ENCODE peak calls at places on chromosomes 13 and 19, in ten cellular contexts. One of them, this sample, is unnamed.

GRCh38 chr19:55504981-55505380 is 16.7 kb downstream of the SSC5D start:
- DNase-seq in lower lobe of right lung: no peak
- DNase-seq in SHP77: no peak
- DNase-seq in osteoblast: peak; percentile 5
- DNase-seq in activated T-cell treated with anti-CD3 and anti-CD28 coated beads, Interleukin-2, amount 50 U/mL, for 72 hours: no peak
- DNase-seq in epithelial cell of proximal tubule: no peak
- DNase-seq in Peyer's patch: no peak
- DNase-seq in NCI-H460: no peak
- DNase-seq in ascending aorta: no peak
- DNase-seq in activated CD4-positive, alpha-beta T cell treated with anti-CD3 and anti-CD28 coated beads, Interleukin-2, amount 50 U/mL, for 24 hours: no peak
- DNase-seq in this sample: no peak

GRCh38 chr13:94433055-94433947 is 46.2 kb downstream of the DCT start:
- DNase-seq in lower lobe of right lung: no peak
- DNase-seq in SHP77: no peak
- DNase-seq in osteoblast: no peak
- DNase-seq in activated T-cell treated with anti-CD3 and anti-CD28 coated beads, Interleukin-2, amount 50 U/mL, for 72 hours: peak; percentile 61
- DNase-seq in epithelial cell of proximal tubule: no peak
- DNase-seq in Peyer's patch: no peak
- DNase-seq in NCI-H460: no peak
- DNase-seq in ascending aorta: no peak
- DNase-seq in activated CD4-positive, alpha-beta T cell treated with anti-CD3 and anti-CD28 coated beads, Interleukin-2, amount 50 U/mL, for 24 hours: no peak
- DNase-seq in this sample: no peak

GRCh38 chr19:8004723-8005513 is 523 bp downstream of the ELAVL1 start:
- DNase-seq in lower lobe of right lung: no peak
- DNase-seq in SHP77: no peak
- DNase-seq in osteoblast: peak; percentile 88
- DNase-seq in activated T-cell treated with anti-CD3 and anti-CD28 coated beads, Interleukin-2, amount 50 U/mL, for 72 hours: peak; percentile 32
- DNase-seq in epithelial cell of proximal tubule: no peak
- DNase-seq in Peyer's patch: no peak
- DNase-seq in NCI-H460: no peak
- DNase-seq in ascending aorta: no peak
- DNase-seq in activated CD4-positive, alpha-beta T cell treated with anti-CD3 and anti-CD28 coated beads, Interleukin-2, amount 50 U/mL, for 24 hours: no peak
- DNase-seq in this sample: peak; percentile 18

GRCh38 chr19:32581704-32582164 is 744 bp downstream of the PDCD5 start:
- DNase-seq in lower lobe of right lung: peak; percentile 49
- DNase-seq in SHP77: no peak
- DNase-seq in osteoblast: peak; percentile 81
- DNase-seq in activated T-cell treated with anti-CD3 and anti-CD28 coated beads, Interleukin-2, amount 50 U/mL, for 72 hours: no peak
- DNase-seq in epithelial cell of proximal tubule: peak; percentile 48
- DNase-seq in Peyer's patch: no peak
- DNase-seq in NCI-H460: no peak
- DNase-seq in ascending aorta: no peak
- DNase-seq in activated CD4-positive, alpha-beta T cell treated with anti-CD3 and anti-CD28 coated beads, Interleukin-2, amount 50 U/mL, for 24 hours: no peak
- DNase-seq in this sample: peak; percentile 15

GRCh38 chr13:26721251-26721939 is 39.2 kb downstream of the GPR12 start:
- DNase-seq in lower lobe of right lung: no peak
- DNase-seq in SHP77: peak; percentile 27
- DNase-seq in osteoblast: peak; percentile 70
- DNase-seq in activated T-cell treated with anti-CD3 and anti-CD28 coated beads, Interleukin-2, amount 50 U/mL, for 72 hours: peak; percentile 29
- DNase-seq in epithelial cell of proximal tubule: no peak
- DNase-seq in Peyer's patch: no peak
- DNase-seq in NCI-H460: no peak
- DNase-seq in ascending aorta: no peak
- DNase-seq in activated CD4-positive, alpha-beta T cell treated with anti-CD3 and anti-CD28 coated beads, Interleukin-2, amount 50 U/mL, for 24 hours: peak; percentile 1
- DNase-seq in this sample: no peak

GRCh38 chr19:52963229-52963760 is 614 bp upstream of the ZNF816 start:
- DNase-seq in lower lobe of right lung: no peak
- DNase-seq in SHP77: no peak
- DNase-seq in osteoblast: peak; percentile 86
- DNase-seq in activated T-cell treated with anti-CD3 and anti-CD28 coated beads, Interleukin-2, amount 50 U/mL, for 72 hours: peak; percentile 21
- DNase-seq in epithelial cell of proximal tubule: no peak
- DNase-seq in Peyer's patch: no peak
- DNase-seq in NCI-H460: no peak
- DNase-seq in ascending aorta: no peak
- DNase-seq in activated CD4-positive, alpha-beta T cell treated with anti-CD3 and anti-CD28 coated beads, Interleukin-2, amount 50 U/mL, for 24 hours: no peak
- DNase-seq in this sample: no peak

GRCh38 chr19:15934332-15935078 is at the start of gene CYP4F11:
- DNase-seq in lower lobe of right lung: peak; percentile 87
- DNase-seq in SHP77: peak; percentile 96
- DNase-seq in osteoblast: no peak
- DNase-seq in activated T-cell treated with anti-CD3 and anti-CD28 coated beads, Interleukin-2, amount 50 U/mL, for 72 hours: no peak
- DNase-seq in epithelial cell of proximal tubule: peak; percentile 30
- DNase-seq in Peyer's patch: peak; percentile 96
- DNase-seq in NCI-H460: peak; percentile 96
- DNase-seq in ascending aorta: no peak
- DNase-seq in activated CD4-positive, alpha-beta T cell treated with anti-CD3 and anti-CD28 coated beads, Interleukin-2, amount 50 U/mL, for 24 hours: no peak
- DNase-seq in this sample: no peak

GRCh38 chr13:46288570-46289259 is 77.0 kb downstream of the LRRC63 start:
- DNase-seq in lower lobe of right lung: no peak
- DNase-seq in SHP77: peak; percentile 23
- DNase-seq in osteoblast: no peak
- DNase-seq in activated T-cell treated with anti-CD3 and anti-CD28 coated beads, Interleukin-2, amount 50 U/mL, for 72 hours: no peak
- DNase-seq in epithelial cell of proximal tubule: no peak
- DNase-seq in Peyer's patch: no peak
- DNase-seq in NCI-H460: peak; percentile 63
- DNase-seq in ascending aorta: no peak
- DNase-seq in activated CD4-positive, alpha-beta T cell treated with anti-CD3 and anti-CD28 coated beads, Interleukin-2, amount 50 U/mL, for 24 hours: no peak
- DNase-seq in this sample: peak; percentile 55

GRCh38 chr19:49355890-49356289 is 6.3 kb downstream of the TEAD2 start:
- DNase-seq in lower lobe of right lung: peak; percentile 61
- DNase-seq in SHP77: no peak
- DNase-seq in osteoblast: no peak
- DNase-seq in activated T-cell treated with anti-CD3 and anti-CD28 coated beads, Interleukin-2, amount 50 U/mL, for 72 hours: no peak
- DNase-seq in epithelial cell of proximal tubule: no peak
- DNase-seq in Peyer's patch: no peak
- DNase-seq in NCI-H460: no peak
- DNase-seq in ascending aorta: no peak
- DNase-seq in activated CD4-positive, alpha-beta T cell treated with anti-CD3 and anti-CD28 coated beads, Interleukin-2, amount 50 U/mL, for 24 hours: no peak
- DNase-seq in this sample: no peak

GRCh38 chr19:7870571-7871279 is 3.5 kb downstream of the PRR36 start:
- DNase-seq in lower lobe of right lung: no peak
- DNase-seq in SHP77: peak; percentile 34
- DNase-seq in osteoblast: peak; percentile 83
- DNase-seq in activated T-cell treated with anti-CD3 and anti-CD28 coated beads, Interleukin-2, amount 50 U/mL, for 72 hours: peak; percentile 81
- DNase-seq in epithelial cell of proximal tubule: no peak
- DNase-seq in Peyer's patch: peak; percentile 71
- DNase-seq in NCI-H460: peak; percentile 91
- DNase-seq in ascending aorta: no peak
- DNase-seq in activated CD4-positive, alpha-beta T cell treated with anti-CD3 and anti-CD28 coated beads, Interleukin-2, amount 50 U/mL, for 24 hours: no peak
- DNase-seq in this sample: no peak

GRCh38 chr19:2010135-2010668 is 5.3 kb downstream of the BTBD2 start:
- DNase-seq in lower lobe of right lung: peak; percentile 49
- DNase-seq in SHP77: no peak
- DNase-seq in osteoblast: peak; percentile 89
- DNase-seq in activated T-cell treated with anti-CD3 and anti-CD28 coated beads, Interleukin-2, amount 50 U/mL, for 72 hours: no peak
- DNase-seq in epithelial cell of proximal tubule: no peak
- DNase-seq in Peyer's patch: no peak
- DNase-seq in NCI-H460: no peak
- DNase-seq in ascending aorta: no peak
- DNase-seq in activated CD4-positive, alpha-beta T cell treated with anti-CD3 and anti-CD28 coated beads, Interleukin-2, amount 50 U/mL, for 24 hours: no peak
- DNase-seq in this sample: no peak

GRCh38 chr13:52414963-52415362 is 9.0 kb upstream of the THSD1 start:
- DNase-seq in lower lobe of right lung: no peak
- DNase-seq in SHP77: no peak
- DNase-seq in osteoblast: peak; percentile 84
- DNase-seq in activated T-cell treated with anti-CD3 and anti-CD28 coated beads, Interleukin-2, amount 50 U/mL, for 72 hours: no peak
- DNase-seq in epithelial cell of proximal tubule: no peak
- DNase-seq in Peyer's patch: no peak
- DNase-seq in NCI-H460: no peak
- DNase-seq in ascending aorta: no peak
- DNase-seq in activated CD4-positive, alpha-beta T cell treated with anti-CD3 and anti-CD28 coated beads, Interleukin-2, amount 50 U/mL, for 24 hours: no peak
- DNase-seq in this sample: no peak

GRCh38 chr13:72886272-72887062 is 104.5 kb downstream of the PIBF1 start:
- DNase-seq in lower lobe of right lung: no peak
- DNase-seq in SHP77: no peak
- DNase-seq in osteoblast: no peak
- DNase-seq in activated T-cell treated with anti-CD3 and anti-CD28 coated beads, Interleukin-2, amount 50 U/mL, for 72 hours: no peak
- DNase-seq in epithelial cell of proximal tubule: no peak
- DNase-seq in Peyer's patch: no peak
- DNase-seq in NCI-H460: no peak
- DNase-seq in ascending aorta: no peak
- DNase-seq in activated CD4-positive, alpha-beta T cell treated with anti-CD3 and anti-CD28 coated beads, Interleukin-2, amount 50 U/mL, for 24 hours: no peak
- DNase-seq in this sample: no peak

GRCh38 chr13:84025828-84026227 is 143.6 kb upstream of the SLITRK1 start:
- DNase-seq in lower lobe of right lung: no peak
- DNase-seq in SHP77: no peak
- DNase-seq in osteoblast: no peak
- DNase-seq in activated T-cell treated with anti-CD3 and anti-CD28 coated beads, Interleukin-2, amount 50 U/mL, for 72 hours: no peak
- DNase-seq in epithelial cell of proximal tubule: no peak
- DNase-seq in Peyer's patch: no peak
- DNase-seq in NCI-H460: no peak
- DNase-seq in ascending aorta: no peak
- DNase-seq in activated CD4-positive, alpha-beta T cell treated with anti-CD3 and anti-CD28 coated beads, Interleukin-2, amount 50 U/mL, for 24 hours: no peak
- DNase-seq in this sample: no peak

GRCh38 chr13:53499551-53499950 is 470.9 kb downstream of the OLFM4 start:
- DNase-seq in lower lobe of right lung: no peak
- DNase-seq in SHP77: peak; percentile 5
- DNase-seq in osteoblast: no peak
- DNase-seq in activated T-cell treated with anti-CD3 and anti-CD28 coated beads, Interleukin-2, amount 50 U/mL, for 72 hours: no peak
- DNase-seq in epithelial cell of proximal tubule: no peak
- DNase-seq in Peyer's patch: no peak
- DNase-seq in NCI-H460: no peak
- DNase-seq in ascending aorta: no peak
- DNase-seq in activated CD4-positive, alpha-beta T cell treated with anti-CD3 and anti-CD28 coated beads, Interleukin-2, amount 50 U/mL, for 24 hours: no peak
- DNase-seq in this sample: no peak

GRCh38 chr19:19446655-19447437 is 41.4 kb downstream of the GATAD2A start:
- DNase-seq in lower lobe of right lung: no peak
- DNase-seq in SHP77: no peak
- DNase-seq in osteoblast: no peak
- DNase-seq in activated T-cell treated with anti-CD3 and anti-CD28 coated beads, Interleukin-2, amount 50 U/mL, for 72 hours: no peak
- DNase-seq in epithelial cell of proximal tubule: no peak
- DNase-seq in Peyer's patch: peak; percentile 11
- DNase-seq in NCI-H460: no peak
- DNase-seq in ascending aorta: no peak
- DNase-seq in activated CD4-positive, alpha-beta T cell treated with anti-CD3 and anti-CD28 coated beads, Interleukin-2, amount 50 U/mL, for 24 hours: no peak
- DNase-seq in this sample: no peak

GRCh38 chr13:30319703-30320102 is 12.4 kb upstream of the KATNAL1 start:
- DNase-seq in lower lobe of right lung: no peak
- DNase-seq in SHP77: no peak
- DNase-seq in osteoblast: peak; percentile 58
- DNase-seq in activated T-cell treated with anti-CD3 and anti-CD28 coated beads, Interleukin-2, amount 50 U/mL, for 72 hours: no peak
- DNase-seq in epithelial cell of proximal tubule: no peak
- DNase-seq in Peyer's patch: no peak
- DNase-seq in NCI-H460: no peak
- DNase-seq in ascending aorta: no peak
- DNase-seq in activated CD4-positive, alpha-beta T cell treated with anti-CD3 and anti-CD28 coated beads, Interleukin-2, amount 50 U/mL, for 24 hours: no peak
- DNase-seq in this sample: no peak

GRCh38 chr13:58302349-58302748 is 670.8 kb downstream of the PCDH17 start:
- DNase-seq in lower lobe of right lung: no peak
- DNase-seq in SHP77: no peak
- DNase-seq in osteoblast: no peak
- DNase-seq in activated T-cell treated with anti-CD3 and anti-CD28 coated beads, Interleukin-2, amount 50 U/mL, for 72 hours: no peak
- DNase-seq in epithelial cell of proximal tubule: no peak
- DNase-seq in Peyer's patch: no peak
- DNase-seq in NCI-H460: no peak
- DNase-seq in ascending aorta: no peak
- DNase-seq in activated CD4-positive, alpha-beta T cell treated with anti-CD3 and anti-CD28 coated beads, Interleukin-2, amount 50 U/mL, for 24 hours: no peak
- DNase-seq in this sample: no peak

GRCh38 chr19:28424041-28424440 is 788.9 kb downstream of the UQCRFS1 start:
- DNase-seq in lower lobe of right lung: no peak
- DNase-seq in SHP77: no peak
- DNase-seq in osteoblast: no peak
- DNase-seq in activated T-cell treated with anti-CD3 and anti-CD28 coated beads, Interleukin-2, amount 50 U/mL, for 72 hours: no peak
- DNase-seq in epithelial cell of proximal tubule: no peak
- DNase-seq in Peyer's patch: no peak
- DNase-seq in NCI-H460: no peak
- DNase-seq in ascending aorta: no peak
- DNase-seq in activated CD4-positive, alpha-beta T cell treated with anti-CD3 and anti-CD28 coated beads, Interleukin-2, amount 50 U/mL, for 24 hours: no peak
- DNase-seq in this sample: no peak

This sample was measured in dermis microvascular lymphatic vessel endothelial cell.